ENCODE peak calls at places on chromosomes 4 and X, in four cellular contexts. G is left lung, I is tibial artery, C is HCT116. W is an unnamed sample.

GRCh38 chr4:41142946-41143720 is 71.2 kb downstream of the APBB2 start:
- DNase-seq in G (peak; percentile 56), I (peak; percentile 84), C (no peak), W (peak; percentile 64)

GRCh38 chr4:167943872-167944505 is 148.3 kb upstream of the ANXA10 start:
- DNase-seq in G (no peak), I (no peak), C (no peak), W (no peak)

GRCh38 chr4:41399191-41399590 is 138.8 kb upstream of the LIMCH1 start:
- DNase-seq in G (no peak), I (no peak), C (no peak), W (no peak)

GRCh38 chr4:157751631-157752030 is 421.2 kb downstream of the GASK1B start:
- DNase-seq in G (no peak), I (no peak), C (no peak), W (no peak)

GRCh38 chr4:26524001-26524400 is 33.7 kb upstream of the CCKAR start:
- DNase-seq in G (no peak), I (no peak), C (no peak), W (no peak)

GRCh38 chr4:6052679-6053078 is 34.4 kb upstream of the C4orf50 start:
- DNase-seq in G (no peak), I (no peak), C (no peak), W (no peak)

GRCh38 chrX:132564026-132564425 is 75.2 kb upstream of the MBNL3 start:
- DNase-seq in G (no peak), I (no peak), C (no peak), W (no peak)

GRCh38 chrX:12794654-12795053 is 3.4 kb downstream of the PRPS2 start:
- DNase-seq in G (no peak), I (no peak), C (no peak), W (no peak)

DNA sequence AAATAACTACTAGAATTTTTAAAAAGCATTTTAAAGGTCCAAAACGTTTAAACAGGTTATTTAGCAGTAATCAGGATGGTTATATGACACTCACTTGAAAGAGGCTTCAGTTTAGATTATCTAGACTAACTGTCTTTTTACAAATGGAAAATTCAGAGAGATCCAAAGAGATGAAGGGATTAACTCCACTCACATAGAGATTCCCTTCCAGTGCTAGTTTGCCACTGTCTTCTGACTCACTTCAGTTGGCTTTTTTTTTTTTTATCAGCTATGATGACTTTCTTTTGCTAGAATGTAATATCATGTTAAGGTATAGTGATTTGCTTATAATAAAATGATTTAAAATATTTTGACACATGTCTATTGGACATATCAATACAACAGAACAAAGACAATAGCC is 43.8 kb downstream of the GALNT7 start:
- DNase-seq in G (no peak), I (no peak), C (no peak), W (no peak)
- H3K27ac ChIP-seq in G (no peak overlapping the region), I (no peak overlapping the region), C (peak overlapping the region; percentile 59), W (no peak overlapping the region)

DNA sequence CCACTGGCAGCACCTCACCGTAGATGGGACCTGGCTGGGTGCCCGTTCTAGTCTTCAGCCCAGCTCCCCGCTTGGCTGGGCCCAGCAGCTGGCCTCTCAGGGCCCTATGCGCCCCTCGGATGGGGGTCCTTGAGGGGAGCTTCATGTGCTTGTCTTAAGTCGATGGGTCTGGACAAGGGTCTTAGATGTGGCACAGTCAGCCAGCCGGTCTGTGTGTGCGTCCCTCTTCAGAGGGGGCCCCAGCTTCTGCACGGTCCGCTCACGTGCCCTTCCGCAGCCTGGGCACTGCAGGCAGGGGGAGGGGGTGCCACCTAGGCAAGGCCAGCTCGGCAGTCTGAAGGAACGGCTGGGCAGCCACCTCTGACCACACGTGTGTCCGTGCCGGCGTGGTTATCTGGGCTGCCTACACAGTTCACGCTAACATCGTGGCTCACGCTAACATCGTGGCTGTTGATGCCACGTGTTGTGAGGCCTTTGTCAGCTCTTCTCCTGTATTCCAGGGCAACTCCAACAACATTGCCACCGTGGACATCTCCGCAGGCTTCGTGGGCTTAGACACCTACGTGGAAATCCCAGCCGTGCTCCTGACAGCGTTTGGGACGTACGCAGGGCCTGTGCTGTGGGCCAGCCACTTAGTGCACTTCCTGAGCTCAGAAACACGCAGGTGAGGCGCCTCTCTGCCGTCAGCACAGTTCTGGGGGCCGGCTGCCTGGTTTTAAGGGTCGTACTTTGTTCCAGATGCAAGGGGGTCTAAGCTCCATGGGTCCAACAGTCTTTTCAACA is 34.5 kb downstream of the PIGG start:
- DNase-seq in G (no peak), I (no peak), C (no peak), W (no peak)
- H3K36me3 ChIP-seq in G (peaks cover 99% of the 10 kb centered on the region), I (peaks cover 85% of the 10 kb centered on the region), C (peaks cover 13% of the 10 kb centered on the region), W (peaks cover 3% of the 10 kb centered on the region)

DNA sequence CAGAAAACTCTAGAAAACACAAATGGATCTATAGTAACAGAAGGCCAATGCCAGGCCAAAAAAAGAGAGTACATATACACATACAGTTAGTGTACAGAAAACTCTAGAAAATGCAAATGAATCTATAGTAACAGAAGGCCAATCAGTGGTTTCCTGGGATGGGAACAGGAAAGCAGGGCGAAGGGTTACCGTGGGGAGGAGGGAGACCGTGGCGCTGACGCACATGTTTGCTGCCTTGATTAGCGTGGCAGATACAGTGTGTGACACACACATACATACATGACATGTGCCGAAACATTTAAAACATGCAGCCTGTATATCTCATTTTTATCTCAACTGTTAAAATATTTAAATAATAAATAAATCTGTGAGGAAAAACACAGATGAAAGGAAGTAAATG is 14.7 kb downstream of the GAK start:
- DNase-seq in G (no peak), I (peak; percentile 9), C (no peak), W (no peak)
- H3K4me1 ChIP-seq in G (peaks cover 4% of the 10 kb centered on the region), I (peaks cover 12% of the 10 kb centered on the region), C (no peaks in the 10 kb centered on the region), W (no peaks in the 10 kb centered on the region)

DNA sequence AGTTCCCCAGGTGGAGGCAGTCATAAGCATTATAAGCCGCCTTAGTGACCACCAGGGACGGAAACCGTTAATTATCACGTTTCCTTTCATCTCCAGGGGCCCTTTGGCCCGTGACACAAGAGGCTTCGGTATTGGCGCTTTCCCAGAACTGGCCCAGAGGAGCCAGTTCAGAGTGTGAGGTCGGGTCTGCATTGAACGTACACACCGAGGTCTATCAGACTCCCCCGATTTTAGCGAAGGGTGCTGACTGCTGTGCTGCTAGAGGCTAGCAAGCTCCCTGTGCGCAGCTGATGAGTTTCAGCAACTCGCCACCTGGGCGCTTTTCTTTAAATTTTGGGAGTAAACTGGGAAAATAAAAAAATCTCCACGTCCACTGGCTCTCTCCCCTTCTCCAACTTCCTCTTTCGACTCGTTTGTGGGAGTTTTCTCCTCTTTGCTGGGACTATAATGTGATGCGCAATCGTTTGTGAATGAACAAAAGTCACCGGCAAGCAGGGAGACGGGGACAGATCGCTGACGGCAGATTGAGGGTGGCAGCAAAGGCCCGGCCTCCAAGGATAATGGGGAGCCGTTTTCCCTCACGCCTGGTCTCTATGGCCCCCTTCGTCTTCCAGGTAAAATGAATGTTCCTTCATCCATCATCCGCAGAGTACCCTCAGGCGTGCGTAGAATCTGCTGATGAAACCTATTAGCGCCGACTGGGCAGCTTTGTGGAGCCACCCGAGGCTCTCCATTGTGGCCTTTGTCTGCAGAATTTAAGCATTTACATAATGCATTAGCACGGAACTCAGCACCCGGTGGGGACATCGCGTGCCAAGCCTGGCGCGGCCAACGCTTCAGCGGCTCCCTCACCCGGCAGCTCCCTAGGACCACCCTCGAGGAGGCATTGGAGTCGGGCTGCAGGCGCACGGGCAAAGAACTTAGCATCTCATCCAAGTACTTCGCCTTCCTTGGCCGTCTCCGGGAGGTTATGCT is 1.6 kb upstream of the LRAT start:
- DNase-seq in G (no peak), I (no peak), C (no peak), W (no peak)
- H3K27ac ChIP-seq in G (no peak overlapping the region), I (no peak overlapping the region), C (no peak overlapping the region), W (no peak overlapping the region)

W was measured in SJSA1.